ENCODE peak calls at places on chromosomes 1 and 21, in six cellular contexts. Q is activated T-helper 9 cell treated with anti-CD3 and anti-CD28 coated beads, Interleukin-2, amount 50 U/mL, for 16 hours; B is Daoy; H is NB4; U is SK-MEL-5; R is NT2/D1. W is an unnamed sample.

GRCh38 chr1:41882068-41882477 is 36.6 kb downstream of the HIVEP3 start:
- DNase-seq in Q (no peak), B (no peak), H (no peak), U (no peak), R (no peak), W (no peak)

GRCh38 chr1:226529891-226530290 is 18.7 kb upstream of the STUM start:
- DNase-seq in Q (no peak), B (no peak), H (no peak), U (no peak), R (no peak), W (no peak)

GRCh38 chr1:108953452-108953851 is 9.8 kb downstream of the CLCC1 start:
- DNase-seq in Q (no peak), B (no peak), H (no peak), U (no peak), R (no peak), W (no peak)

GRCh38 chr1:21966247-21967000 is 10.4 kb upstream of the CELA3B start:
- DNase-seq in Q (no peak), B (peak), H (no peak), U (no peak), R (no peak), W (no peak)

GRCh38 chr1:184801503-184801902 is 46.8 kb upstream of the EDEM3 start:
- DNase-seq in Q (no peak), B (no peak), H (no peak), U (peak), R (no peak), W (no peak)

GRCh38 chr1:203171341-203172183 is 4.1 kb downstream of the MYBPH start:
- DNase-seq in Q (no peak), B (no peak), H (no peak), U (no peak), R (no peak), W (no peak)

GRCh38 chr1:110420023-110420662 is 12.6 kb upstream of the LAMTOR5 start:
- DNase-seq in Q (no peak), B (no peak), H (no peak), U (no peak), R (no peak), W (no peak)

GRCh38 chr1:46820560-46821060 is 21.8 kb downstream of the CYP4B1 start:
- DNase-seq in Q (no peak), B (no peak), H (peak), U (no peak), R (no peak), W (no peak)

GRCh38 chr1:55399385-55399784 is 184.2 kb upstream of the USP24 start:
- DNase-seq in Q (no peak), B (no peak), H (no peak), U (no peak), R (no peak), W (no peak)

GRCh38 chr21:45332981-45333582 is 45.4 kb upstream of the POFUT2 start:
- DNase-seq in Q (no peak), B (no peak), H (no peak), U (no peak), R (no peak), W (no peak)

GRCh38 chr21:38261851-38262250 is 5.1 kb downstream of the KCNJ15 start:
- DNase-seq in Q (no peak), B (no peak), H (no peak), U (no peak), R (no peak), W (no peak)

GRCh38 chr1:221408117-221408516 is 333.8 kb downstream of the DUSP10 start:
- DNase-seq in Q (no peak), B (no peak), H (no peak), U (no peak), R (no peak), W (no peak)

GRCh38 chr1:8314346-8315280 is 3.3 kb upstream of the SLC45A1 start:
- DNase-seq in Q (peak), B (peak), H (peak), U (peak), R (peak), W (peak)